ENCODE peak calls at places on chromosomes 4 and X, in five cellular contexts. One of them, this sample, is unnamed.

GRCh38 chrX:145213504-145213903 is 33.8 kb upstream of the SPANXN1 start:
- DNase-seq in cortex of kidney: no peak
- DNase-seq in stimulated activated CD4-positive, alpha-beta T cell treated with anti-CD3 and anti-CD28 coated beads, Interleukin-4, amount 100 ng/mL, for 24 hours: no peak
- DNase-seq in head of caudate nucleus: no peak
- DNase-seq in 8988T: no peak
- DNase-seq in this sample: peak; percentile 1

GRCh38 chr4:18020671-18021469 is 685 bp downstream of the LCORL start:
- DNase-seq in cortex of kidney: no peak
- DNase-seq in stimulated activated CD4-positive, alpha-beta T cell treated with anti-CD3 and anti-CD28 coated beads, Interleukin-4, amount 100 ng/mL, for 24 hours: peak; percentile 31
- DNase-seq in head of caudate nucleus: peak; percentile 71
- DNase-seq in 8988T: peak; percentile 53
- DNase-seq in this sample: peak; percentile 67

GRCh38 chr4:77618383-77619241 is 13.0 kb downstream of the CXCL13 start:
- DNase-seq in cortex of kidney: no peak
- DNase-seq in stimulated activated CD4-positive, alpha-beta T cell treated with anti-CD3 and anti-CD28 coated beads, Interleukin-4, amount 100 ng/mL, for 24 hours: peak; percentile 72
- DNase-seq in head of caudate nucleus: peak; percentile 42
- DNase-seq in 8988T: no peak
- DNase-seq in this sample: peak; percentile 77

GRCh38 chrX:37993857-37994619 is 12.3 kb upstream of the SYTL5 start:
- DNase-seq in cortex of kidney: no peak
- DNase-seq in stimulated activated CD4-positive, alpha-beta T cell treated with anti-CD3 and anti-CD28 coated beads, Interleukin-4, amount 100 ng/mL, for 24 hours: no peak
- DNase-seq in head of caudate nucleus: no peak
- DNase-seq in 8988T: no peak
- DNase-seq in this sample: peak; percentile 63

GRCh38 chr4:152643153-152644035 is 36.4 kb downstream of the TMEM154 start:
- DNase-seq in cortex of kidney: no peak
- DNase-seq in stimulated activated CD4-positive, alpha-beta T cell treated with anti-CD3 and anti-CD28 coated beads, Interleukin-4, amount 100 ng/mL, for 24 hours: peak; percentile 10
- DNase-seq in head of caudate nucleus: no peak
- DNase-seq in 8988T: no peak
- DNase-seq in this sample: no peak

GRCh38 chr4:165464813-165465381 is 86.1 kb downstream of the CPE start:
- DNase-seq in cortex of kidney: no peak
- DNase-seq in stimulated activated CD4-positive, alpha-beta T cell treated with anti-CD3 and anti-CD28 coated beads, Interleukin-4, amount 100 ng/mL, for 24 hours: peak; percentile 14
- DNase-seq in head of caudate nucleus: no peak
- DNase-seq in 8988T: no peak
- DNase-seq in this sample: peak; percentile 59

GRCh38 chr4:71867598-71867997 is 83.7 kb upstream of the GC start:
- DNase-seq in cortex of kidney: no peak
- DNase-seq in stimulated activated CD4-positive, alpha-beta T cell treated with anti-CD3 and anti-CD28 coated beads, Interleukin-4, amount 100 ng/mL, for 24 hours: no peak
- DNase-seq in head of caudate nucleus: no peak
- DNase-seq in 8988T: no peak
- DNase-seq in this sample: peak; percentile 35

GRCh38 chr4:19735012-19735411 is 516.7 kb upstream of the SLIT2 start:
- DNase-seq in cortex of kidney: no peak
- DNase-seq in stimulated activated CD4-positive, alpha-beta T cell treated with anti-CD3 and anti-CD28 coated beads, Interleukin-4, amount 100 ng/mL, for 24 hours: no peak
- DNase-seq in head of caudate nucleus: no peak
- DNase-seq in 8988T: no peak
- DNase-seq in this sample: no peak

GRCh38 chr4:89538171-89538570 is 230.6 kb upstream of the GPRIN3 start:
- DNase-seq in cortex of kidney: no peak
- DNase-seq in stimulated activated CD4-positive, alpha-beta T cell treated with anti-CD3 and anti-CD28 coated beads, Interleukin-4, amount 100 ng/mL, for 24 hours: no peak
- DNase-seq in head of caudate nucleus: no peak
- DNase-seq in 8988T: no peak
- DNase-seq in this sample: no peak

This sample was measured in epithelial cell of esophagus.